ENCODE peak calls at places on chromosomes 11 and 22, in eight cellular contexts. One of them, this sample, is unnamed.

GRCh38 chr11:34830648-34831047 is 85.5 kb downstream of the APIP start:
- DNase-seq in effector CD4-positive, alpha-beta T cell: no peak
- DNase-seq in NCI-H1092: no peak
- DNase-seq in foreskin melanocyte: no peak
- DNase-seq in neural progenitor cell: no peak
- DNase-seq in dermis blood vessel endothelial cell: no peak
- DNase-seq in fibroblast of villous mesenchyme: no peak
- DNase-seq in stimulated activated CD8-positive, alpha-beta memory T cell treated with anti-CD3 and anti-CD28 coated beads, Interleukin-4, amount 100 ng/mL, for 1 hour: no peak
- DNase-seq in this sample: peak; percentile 66

GRCh38 chr11:125263268-125263790 is 98.8 kb downstream of the PKNOX2 start:
- DNase-seq in effector CD4-positive, alpha-beta T cell: no peak
- DNase-seq in NCI-H1092: peak; percentile 16
- DNase-seq in foreskin melanocyte: peak; percentile 100
- DNase-seq in neural progenitor cell: peak; percentile 99
- DNase-seq in dermis blood vessel endothelial cell: peak; percentile 46
- DNase-seq in fibroblast of villous mesenchyme: peak; percentile 100
- DNase-seq in stimulated activated CD8-positive, alpha-beta memory T cell treated with anti-CD3 and anti-CD28 coated beads, Interleukin-4, amount 100 ng/mL, for 1 hour: no peak
- DNase-seq in this sample: peak; percentile 28

GRCh38 chr22:41584881-41585280 is 4.8 kb downstream of the PMM1 start:
- DNase-seq in effector CD4-positive, alpha-beta T cell: no peak
- DNase-seq in NCI-H1092: no peak
- DNase-seq in foreskin melanocyte: no peak
- DNase-seq in neural progenitor cell: no peak
- DNase-seq in dermis blood vessel endothelial cell: no peak
- DNase-seq in fibroblast of villous mesenchyme: no peak
- DNase-seq in stimulated activated CD8-positive, alpha-beta memory T cell treated with anti-CD3 and anti-CD28 coated beads, Interleukin-4, amount 100 ng/mL, for 1 hour: no peak
- DNase-seq in this sample: no peak

GRCh38 chr11:2587132-2587930 is 112.5 kb downstream of the KCNQ1OT1 start:
- DNase-seq in effector CD4-positive, alpha-beta T cell: no peak
- DNase-seq in NCI-H1092: no peak
- DNase-seq in foreskin melanocyte: no peak
- DNase-seq in neural progenitor cell: no peak
- DNase-seq in dermis blood vessel endothelial cell: no peak
- DNase-seq in fibroblast of villous mesenchyme: no peak
- DNase-seq in stimulated activated CD8-positive, alpha-beta memory T cell treated with anti-CD3 and anti-CD28 coated beads, Interleukin-4, amount 100 ng/mL, for 1 hour: no peak
- DNase-seq in this sample: no peak

GRCh38 chr11:121958323-121958977 is 157.6 kb downstream of the BLID start:
- DNase-seq in effector CD4-positive, alpha-beta T cell: no peak
- DNase-seq in NCI-H1092: no peak
- DNase-seq in foreskin melanocyte: peak; percentile 33
- DNase-seq in neural progenitor cell: no peak
- DNase-seq in dermis blood vessel endothelial cell: no peak
- DNase-seq in fibroblast of villous mesenchyme: no peak
- DNase-seq in stimulated activated CD8-positive, alpha-beta memory T cell treated with anti-CD3 and anti-CD28 coated beads, Interleukin-4, amount 100 ng/mL, for 1 hour: no peak
- DNase-seq in this sample: no peak

GRCh38 chr11:113874096-113874919 is 1.1 kb downstream of the USP28 start:
- DNase-seq in effector CD4-positive, alpha-beta T cell: no peak
- DNase-seq in NCI-H1092: no peak
- DNase-seq in foreskin melanocyte: peak; percentile 15
- DNase-seq in neural progenitor cell: no peak
- DNase-seq in dermis blood vessel endothelial cell: no peak
- DNase-seq in fibroblast of villous mesenchyme: no peak
- DNase-seq in stimulated activated CD8-positive, alpha-beta memory T cell treated with anti-CD3 and anti-CD28 coated beads, Interleukin-4, amount 100 ng/mL, for 1 hour: no peak
- DNase-seq in this sample: no peak

GRCh38 chr22:40377931-40378330 is 7.5 kb downstream of the SGSM3 start:
- DNase-seq in effector CD4-positive, alpha-beta T cell: no peak
- DNase-seq in NCI-H1092: no peak
- DNase-seq in foreskin melanocyte: no peak
- DNase-seq in neural progenitor cell: no peak
- DNase-seq in dermis blood vessel endothelial cell: no peak
- DNase-seq in fibroblast of villous mesenchyme: no peak
- DNase-seq in stimulated activated CD8-positive, alpha-beta memory T cell treated with anti-CD3 and anti-CD28 coated beads, Interleukin-4, amount 100 ng/mL, for 1 hour: no peak
- DNase-seq in this sample: no peak

GRCh38 chr22:42805998-42806481 is 51.0 kb downstream of the ARFGAP3 start:
- DNase-seq in effector CD4-positive, alpha-beta T cell: no peak
- DNase-seq in NCI-H1092: no peak
- DNase-seq in foreskin melanocyte: no peak
- DNase-seq in neural progenitor cell: peak; percentile 31
- DNase-seq in dermis blood vessel endothelial cell: peak; percentile 68
- DNase-seq in fibroblast of villous mesenchyme: no peak
- DNase-seq in stimulated activated CD8-positive, alpha-beta memory T cell treated with anti-CD3 and anti-CD28 coated beads, Interleukin-4, amount 100 ng/mL, for 1 hour: no peak
- DNase-seq in this sample: peak; percentile 52

GRCh38 chr11:60515144-60515855 is at the start of gene MS4A13:
- DNase-seq in effector CD4-positive, alpha-beta T cell: no peak
- DNase-seq in NCI-H1092: no peak
- DNase-seq in foreskin melanocyte: no peak
- DNase-seq in neural progenitor cell: no peak
- DNase-seq in dermis blood vessel endothelial cell: no peak
- DNase-seq in fibroblast of villous mesenchyme: no peak
- DNase-seq in stimulated activated CD8-positive, alpha-beta memory T cell treated with anti-CD3 and anti-CD28 coated beads, Interleukin-4, amount 100 ng/mL, for 1 hour: no peak
- DNase-seq in this sample: no peak

GRCh38 chr22:23257889-23258825 is 77.8 kb downstream of the BCR start:
- DNase-seq in effector CD4-positive, alpha-beta T cell: no peak
- DNase-seq in NCI-H1092: no peak
- DNase-seq in foreskin melanocyte: no peak
- DNase-seq in neural progenitor cell: no peak
- DNase-seq in dermis blood vessel endothelial cell: no peak
- DNase-seq in fibroblast of villous mesenchyme: no peak
- DNase-seq in stimulated activated CD8-positive, alpha-beta memory T cell treated with anti-CD3 and anti-CD28 coated beads, Interleukin-4, amount 100 ng/mL, for 1 hour: no peak
- DNase-seq in this sample: no peak

GRCh38 chr22:50146440-50147228 is 23.9 kb upstream of the PANX2 start:
- DNase-seq in effector CD4-positive, alpha-beta T cell: no peak
- DNase-seq in NCI-H1092: no peak
- DNase-seq in foreskin melanocyte: peak; percentile 15
- DNase-seq in neural progenitor cell: peak; percentile 40
- DNase-seq in dermis blood vessel endothelial cell: peak; percentile 56
- DNase-seq in fibroblast of villous mesenchyme: peak; percentile 78
- DNase-seq in stimulated activated CD8-positive, alpha-beta memory T cell treated with anti-CD3 and anti-CD28 coated beads, Interleukin-4, amount 100 ng/mL, for 1 hour: no peak
- DNase-seq in this sample: no peak

GRCh38 chr11:107928046-107928766 is at the start of gene RAB39A:
- DNase-seq in effector CD4-positive, alpha-beta T cell: peak; percentile 27
- DNase-seq in NCI-H1092: peak; percentile 97
- DNase-seq in foreskin melanocyte: peak; percentile 83
- DNase-seq in neural progenitor cell: peak; percentile 98
- DNase-seq in dermis blood vessel endothelial cell: peak; percentile 92
- DNase-seq in fibroblast of villous mesenchyme: peak; percentile 81
- DNase-seq in stimulated activated CD8-positive, alpha-beta memory T cell treated with anti-CD3 and anti-CD28 coated beads, Interleukin-4, amount 100 ng/mL, for 1 hour: no peak
- DNase-seq in this sample: peak; percentile 81

GRCh38 chr22:37043828-37044538 is 7.6 kb upstream of the KCTD17 start:
- DNase-seq in effector CD4-positive, alpha-beta T cell: no peak
- DNase-seq in NCI-H1092: peak; percentile 69
- DNase-seq in foreskin melanocyte: no peak
- DNase-seq in neural progenitor cell: peak; percentile 55
- DNase-seq in dermis blood vessel endothelial cell: peak; percentile 70
- DNase-seq in fibroblast of villous mesenchyme: peak; percentile 58
- DNase-seq in stimulated activated CD8-positive, alpha-beta memory T cell treated with anti-CD3 and anti-CD28 coated beads, Interleukin-4, amount 100 ng/mL, for 1 hour: no peak
- DNase-seq in this sample: peak; percentile 61

GRCh38 chr22:29093501-29093921 is 20.7 kb downstream of the KREMEN1 start:
- DNase-seq in effector CD4-positive, alpha-beta T cell: no peak
- DNase-seq in NCI-H1092: no peak
- DNase-seq in foreskin melanocyte: no peak
- DNase-seq in neural progenitor cell: no peak
- DNase-seq in dermis blood vessel endothelial cell: no peak
- DNase-seq in fibroblast of villous mesenchyme: peak; percentile 71
- DNase-seq in stimulated activated CD8-positive, alpha-beta memory T cell treated with anti-CD3 and anti-CD28 coated beads, Interleukin-4, amount 100 ng/mL, for 1 hour: no peak
- DNase-seq in this sample: no peak

GRCh38 chr11:115912484-115912945 is 408.3 kb upstream of the CADM1 start:
- DNase-seq in effector CD4-positive, alpha-beta T cell: no peak
- DNase-seq in NCI-H1092: peak; percentile 54
- DNase-seq in foreskin melanocyte: no peak
- DNase-seq in neural progenitor cell: peak; percentile 46
- DNase-seq in dermis blood vessel endothelial cell: no peak
- DNase-seq in fibroblast of villous mesenchyme: no peak
- DNase-seq in stimulated activated CD8-positive, alpha-beta memory T cell treated with anti-CD3 and anti-CD28 coated beads, Interleukin-4, amount 100 ng/mL, for 1 hour: no peak
- DNase-seq in this sample: no peak

GRCh38 chr22:47089374-47089773 is 326.9 kb downstream of the TBC1D22A start:
- DNase-seq in effector CD4-positive, alpha-beta T cell: no peak
- DNase-seq in NCI-H1092: no peak
- DNase-seq in foreskin melanocyte: no peak
- DNase-seq in neural progenitor cell: no peak
- DNase-seq in dermis blood vessel endothelial cell: no peak
- DNase-seq in fibroblast of villous mesenchyme: no peak
- DNase-seq in stimulated activated CD8-positive, alpha-beta memory T cell treated with anti-CD3 and anti-CD28 coated beads, Interleukin-4, amount 100 ng/mL, for 1 hour: no peak
- DNase-seq in this sample: no peak

GRCh38 chr11:94737171-94737611 is 31.0 kb upstream of the AMOTL1 start:
- DNase-seq in effector CD4-positive, alpha-beta T cell: no peak
- DNase-seq in NCI-H1092: no peak
- DNase-seq in foreskin melanocyte: no peak
- DNase-seq in neural progenitor cell: no peak
- DNase-seq in dermis blood vessel endothelial cell: peak; percentile 28
- DNase-seq in fibroblast of villous mesenchyme: peak; percentile 76
- DNase-seq in stimulated activated CD8-positive, alpha-beta memory T cell treated with anti-CD3 and anti-CD28 coated beads, Interleukin-4, amount 100 ng/mL, for 1 hour: no peak
- DNase-seq in this sample: peak; percentile 12

GRCh38 chr22:21568207-21569075 is 927 bp downstream of the UBE2L3 start:
- DNase-seq in effector CD4-positive, alpha-beta T cell: no peak
- DNase-seq in NCI-H1092: peak; percentile 7
- DNase-seq in foreskin melanocyte: peak; percentile 15
- DNase-seq in neural progenitor cell: peak; percentile 59
- DNase-seq in dermis blood vessel endothelial cell: peak; percentile 57
- DNase-seq in fibroblast of villous mesenchyme: peak; percentile 56
- DNase-seq in stimulated activated CD8-positive, alpha-beta memory T cell treated with anti-CD3 and anti-CD28 coated beads, Interleukin-4, amount 100 ng/mL, for 1 hour: no peak
- DNase-seq in this sample: no peak

GRCh38 chr11:17531818-17532131 is 12.4 kb downstream of the USH1C start:
- DNase-seq in effector CD4-positive, alpha-beta T cell: no peak
- DNase-seq in NCI-H1092: no peak
- DNase-seq in foreskin melanocyte: no peak
- DNase-seq in neural progenitor cell: no peak
- DNase-seq in dermis blood vessel endothelial cell: no peak
- DNase-seq in fibroblast of villous mesenchyme: no peak
- DNase-seq in stimulated activated CD8-positive, alpha-beta memory T cell treated with anti-CD3 and anti-CD28 coated beads, Interleukin-4, amount 100 ng/mL, for 1 hour: no peak
- DNase-seq in this sample: no peak

GRCh38 chr11:67316882-67317364 is 13.6 kb downstream of the SSH3 start:
- DNase-seq in effector CD4-positive, alpha-beta T cell: no peak
- DNase-seq in NCI-H1092: no peak
- DNase-seq in foreskin melanocyte: no peak
- DNase-seq in neural progenitor cell: no peak
- DNase-seq in dermis blood vessel endothelial cell: peak; percentile 74
- DNase-seq in fibroblast of villous mesenchyme: no peak
- DNase-seq in stimulated activated CD8-positive, alpha-beta memory T cell treated with anti-CD3 and anti-CD28 coated beads, Interleukin-4, amount 100 ng/mL, for 1 hour: no peak
- DNase-seq in this sample: no peak

GRCh38 chr22:39559456-39560105 is 11.0 kb upstream of the CACNA1I start:
- DNase-seq in effector CD4-positive, alpha-beta T cell: no peak
- DNase-seq in NCI-H1092: no peak
- DNase-seq in foreskin melanocyte: no peak
- DNase-seq in neural progenitor cell: peak; percentile 67
- DNase-seq in dermis blood vessel endothelial cell: peak; percentile 35
- DNase-seq in fibroblast of villous mesenchyme: no peak
- DNase-seq in stimulated activated CD8-positive, alpha-beta memory T cell treated with anti-CD3 and anti-CD28 coated beads, Interleukin-4, amount 100 ng/mL, for 1 hour: no peak
- DNase-seq in this sample: no peak

GRCh38 chr22:39206491-39206890 is 38.3 kb downstream of the PDGFB start:
- DNase-seq in effector CD4-positive, alpha-beta T cell: no peak
- DNase-seq in NCI-H1092: no peak
- DNase-seq in foreskin melanocyte: no peak
- DNase-seq in neural progenitor cell: no peak
- DNase-seq in dermis blood vessel endothelial cell: no peak
- DNase-seq in fibroblast of villous mesenchyme: no peak
- DNase-seq in stimulated activated CD8-positive, alpha-beta memory T cell treated with anti-CD3 and anti-CD28 coated beads, Interleukin-4, amount 100 ng/mL, for 1 hour: no peak
- DNase-seq in this sample: no peak

GRCh38 chr11:2801711-2802388 is 83.7 kb downstream of the CDKN1C start:
- DNase-seq in effector CD4-positive, alpha-beta T cell: peak; percentile 1
- DNase-seq in NCI-H1092: no peak
- DNase-seq in foreskin melanocyte: no peak
- DNase-seq in neural progenitor cell: no peak
- DNase-seq in dermis blood vessel endothelial cell: no peak
- DNase-seq in fibroblast of villous mesenchyme: no peak
- DNase-seq in stimulated activated CD8-positive, alpha-beta memory T cell treated with anti-CD3 and anti-CD28 coated beads, Interleukin-4, amount 100 ng/mL, for 1 hour: no peak
- DNase-seq in this sample: no peak

GRCh38 chr11:126079640-126080205 is 17.1 kb upstream of the CDON start:
- DNase-seq in effector CD4-positive, alpha-beta T cell: no peak
- DNase-seq in NCI-H1092: peak; percentile 51
- DNase-seq in foreskin melanocyte: no peak
- DNase-seq in neural progenitor cell: peak; percentile 30
- DNase-seq in dermis blood vessel endothelial cell: no peak
- DNase-seq in fibroblast of villous mesenchyme: no peak
- DNase-seq in stimulated activated CD8-positive, alpha-beta memory T cell treated with anti-CD3 and anti-CD28 coated beads, Interleukin-4, amount 100 ng/mL, for 1 hour: no peak
- DNase-seq in this sample: no peak

GRCh38 chr11:35232961-35233360 is 94.0 kb downstream of the CD44 start:
- DNase-seq in effector CD4-positive, alpha-beta T cell: no peak
- DNase-seq in NCI-H1092: no peak
- DNase-seq in foreskin melanocyte: no peak
- DNase-seq in neural progenitor cell: no peak
- DNase-seq in dermis blood vessel endothelial cell: no peak
- DNase-seq in fibroblast of villous mesenchyme: peak; percentile 45
- DNase-seq in stimulated activated CD8-positive, alpha-beta memory T cell treated with anti-CD3 and anti-CD28 coated beads, Interleukin-4, amount 100 ng/mL, for 1 hour: no peak
- DNase-seq in this sample: no peak

GRCh38 chr11:132072044-132072879 is 701.8 kb downstream of the NTM start:
- DNase-seq in effector CD4-positive, alpha-beta T cell: no peak
- DNase-seq in NCI-H1092: no peak
- DNase-seq in foreskin melanocyte: peak; percentile 97
- DNase-seq in neural progenitor cell: no peak
- DNase-seq in dermis blood vessel endothelial cell: peak; percentile 97
- DNase-seq in fibroblast of villous mesenchyme: peak; percentile 69
- DNase-seq in stimulated activated CD8-positive, alpha-beta memory T cell treated with anti-CD3 and anti-CD28 coated beads, Interleukin-4, amount 100 ng/mL, for 1 hour: no peak
- DNase-seq in this sample: no peak

GRCh38 chr11:1952806-1953482 is 5.8 kb downstream of the MRPL23 start:
- DNase-seq in effector CD4-positive, alpha-beta T cell: no peak
- DNase-seq in NCI-H1092: no peak
- DNase-seq in foreskin melanocyte: no peak
- DNase-seq in neural progenitor cell: no peak
- DNase-seq in dermis blood vessel endothelial cell: no peak
- DNase-seq in fibroblast of villous mesenchyme: no peak
- DNase-seq in stimulated activated CD8-positive, alpha-beta memory T cell treated with anti-CD3 and anti-CD28 coated beads, Interleukin-4, amount 100 ng/mL, for 1 hour: no peak
- DNase-seq in this sample: no peak

GRCh38 chr11:61701298-61701993 is 21.3 kb downstream of the DAGLA start:
- DNase-seq in effector CD4-positive, alpha-beta T cell: no peak
- DNase-seq in NCI-H1092: peak; percentile 46
- DNase-seq in foreskin melanocyte: no peak
- DNase-seq in neural progenitor cell: peak; percentile 72
- DNase-seq in dermis blood vessel endothelial cell: peak; percentile 62
- DNase-seq in fibroblast of villous mesenchyme: peak; percentile 21
- DNase-seq in stimulated activated CD8-positive, alpha-beta memory T cell treated with anti-CD3 and anti-CD28 coated beads, Interleukin-4, amount 100 ng/mL, for 1 hour: no peak
- DNase-seq in this sample: peak; percentile 36

GRCh38 chr11:37109205-37109585 is 511.2 kb upstream of the RAG2 start:
- DNase-seq in effector CD4-positive, alpha-beta T cell: no peak
- DNase-seq in NCI-H1092: no peak
- DNase-seq in foreskin melanocyte: no peak
- DNase-seq in neural progenitor cell: no peak
- DNase-seq in dermis blood vessel endothelial cell: no peak
- DNase-seq in fibroblast of villous mesenchyme: no peak
- DNase-seq in stimulated activated CD8-positive, alpha-beta memory T cell treated with anti-CD3 and anti-CD28 coated beads, Interleukin-4, amount 100 ng/mL, for 1 hour: no peak
- DNase-seq in this sample: no peak

GRCh38 chr11:107044503-107044902 is 26.2 kb upstream of the GUCY1A2 start:
- DNase-seq in effector CD4-positive, alpha-beta T cell: no peak
- DNase-seq in NCI-H1092: no peak
- DNase-seq in foreskin melanocyte: no peak
- DNase-seq in neural progenitor cell: no peak
- DNase-seq in dermis blood vessel endothelial cell: no peak
- DNase-seq in fibroblast of villous mesenchyme: no peak
- DNase-seq in stimulated activated CD8-positive, alpha-beta memory T cell treated with anti-CD3 and anti-CD28 coated beads, Interleukin-4, amount 100 ng/mL, for 1 hour: no peak
- DNase-seq in this sample: no peak

This sample was measured in dermis microvascular lymphatic vessel endothelial cell.